ENCODE peak calls at places on chromosomes 12 and 14, in five cellular contexts. One of them, this sample, is unnamed.
A peak's percentile ranks its signal among the peaks of the same experiment; 100 is the strongest.

GRCh38 chr14:21347201-21347600 is 36.6 kb downstream of the SUPT16H start:
- DNase-seq in K562: no peak
- DNase-seq in HepG2: no peak
- DNase-seq in A549: no peak
- DNase-seq in GM12878: no peak
- DNase-seq in this sample: no peak

GRCh38 chr14:22980672-22981089 is 1.7 kb downstream of the AJUBA start:
- DNase-seq in A549: peak; percentile 58
- DNase-seq in K562: no peak
- DNase-seq in GM12878: no peak
- DNase-seq in HepG2: peak; percentile 76
- DNase-seq in this sample: peak; percentile 32

GRCh38 chr12:7142057-7142644 is 12.0 kb downstream of the CLSTN3 start:
- DNase-seq in HepG2: peak; percentile 41
- DNase-seq in K562: peak; percentile 60
- DNase-seq in A549: peak; percentile 59
- DNase-seq in GM12878: no peak
- DNase-seq in this sample: peak; percentile 39

GRCh38 chr14:104460920-104461651 is 118.5 kb upstream of the C14orf180 start:
- DNase-seq in A549: no peak
- DNase-seq in HepG2: no peak
- DNase-seq in GM12878: no peak
- DNase-seq in K562: no peak
- DNase-seq in this sample: no peak

GRCh38 chr14:49982082-49982481 is 89.2 kb downstream of the ARF6 start:
- DNase-seq in HepG2: no peak
- DNase-seq in K562: no peak
- DNase-seq in A549: no peak
- DNase-seq in GM12878: no peak
- DNase-seq in this sample: peak; percentile 34

GRCh38 chr12:62655524-62656160 is 189.0 kb downstream of the MON2 start:
- DNase-seq in GM12878: no peak
- DNase-seq in HepG2: no peak
- DNase-seq in A549: no peak
- DNase-seq in K562: no peak
- DNase-seq in this sample: no peak

GRCh38 chr12:38906482-38907170 is 1.2 kb upstream of the CPNE8 start:
- DNase-seq in HepG2: peak; percentile 45
- DNase-seq in GM12878: peak; percentile 56
- DNase-seq in K562: peak; percentile 71
- DNase-seq in A549: peak; percentile 88
- DNase-seq in this sample: no peak

GRCh38 chr14:33711761-33712160 is 239.1 kb downstream of the EGLN3 start:
- DNase-seq in A549: no peak
- DNase-seq in GM12878: no peak
- DNase-seq in K562: no peak
- DNase-seq in HepG2: no peak
- DNase-seq in this sample: no peak

GRCh38 chr14:52840916-52841315 is 49.5 kb upstream of the GNPNAT1 start:
- DNase-seq in HepG2: no peak
- DNase-seq in GM12878: no peak
- DNase-seq in A549: peak; percentile 63
- DNase-seq in K562: no peak
- DNase-seq in this sample: peak; percentile 71

GRCh38 chr14:75450381-75451276 is 22.8 kb downstream of the JDP2 start:
- DNase-seq in K562: no peak
- DNase-seq in A549: no peak
- DNase-seq in GM12878: no peak
- DNase-seq in HepG2: peak; percentile 61
- DNase-seq in this sample: peak; percentile 40

GRCh38 chr12:34406228-34406995 is 384.1 kb downstream of the ALG10 start:
- DNase-seq in A549: no peak
- DNase-seq in K562: no peak
- DNase-seq in HepG2: no peak
- DNase-seq in GM12878: no peak
- DNase-seq in this sample: no peak

GRCh38 chr12:52149651-52150241 is 42.1 kb downstream of the KRT80 start:
- DNase-seq in K562: no peak
- DNase-seq in HepG2: no peak
- DNase-seq in GM12878: no peak
- DNase-seq in A549: peak; percentile 68
- DNase-seq in this sample: no peak

GRCh38 chr12:4303750-4304149 is 17.3 kb upstream of the TIGAR start:
- DNase-seq in GM12878: no peak
- DNase-seq in A549: no peak
- DNase-seq in HepG2: no peak
- DNase-seq in K562: no peak
- DNase-seq in this sample: no peak

GRCh38 chr14:101068293-101068957 is 164.9 kb upstream of the RTL1 start:
- DNase-seq in HepG2: no peak
- DNase-seq in K562: no peak
- DNase-seq in A549: no peak
- DNase-seq in GM12878: no peak
- DNase-seq in this sample: no peak

GRCh38 chr14:52876311-52876710 is 74.5 kb downstream of the FERMT2 start:
- DNase-seq in K562: no peak
- DNase-seq in A549: no peak
- DNase-seq in GM12878: no peak
- DNase-seq in HepG2: no peak
- DNase-seq in this sample: peak; percentile 77

GRCh38 chr12:109594566-109595317 is 21.1 kb downstream of the MVK start:
- DNase-seq in K562: no peak
- DNase-seq in A549: no peak
- DNase-seq in HepG2: no peak
- DNase-seq in GM12878: no peak
- DNase-seq in this sample: no peak

GRCh38 chr12:75209782-75210138 is at the start of gene KCNC2:
- DNase-seq in A549: no peak
- DNase-seq in GM12878: no peak
- DNase-seq in K562: no peak
- DNase-seq in HepG2: no peak
- DNase-seq in this sample: no peak

GRCh38 chr12:46494424-46494823 is 121.9 kb upstream of the SLC38A2 start:
- DNase-seq in HepG2: peak; percentile 88
- DNase-seq in A549: peak; percentile 85
- DNase-seq in GM12878: no peak
- DNase-seq in K562: no peak
- DNase-seq in this sample: peak; percentile 85

GRCh38 chr12:65306229-65306602 is 27.7 kb downstream of the MSRB3 start:
- DNase-seq in GM12878: no peak
- DNase-seq in HepG2: no peak
- DNase-seq in K562: no peak
- DNase-seq in A549: no peak
- DNase-seq in this sample: peak; percentile 48

GRCh38 chr12:121657305-121658008 is 12.0 kb downstream of the MORN3 start:
- DNase-seq in HepG2: no peak
- DNase-seq in GM12878: no peak
- DNase-seq in A549: no peak
- DNase-seq in K562: no peak
- DNase-seq in this sample: no peak

GRCh38 chr14:101128478-101129450 is 225.2 kb upstream of the RTL1 start:
- DNase-seq in GM12878: no peak
- DNase-seq in K562: no peak
- DNase-seq in HepG2: no peak
- DNase-seq in A549: no peak
- DNase-seq in this sample: no peak

GRCh38 chr12:27652174-27652763 is 44.0 kb upstream of the REP15 start:
- DNase-seq in HepG2: peak; percentile 71
- DNase-seq in GM12878: peak; percentile 8
- DNase-seq in A549: peak; percentile 82
- DNase-seq in K562: peak; percentile 60
- DNase-seq in this sample: peak; percentile 84

GRCh38 chr12:98399532-98399931 is 115.9 kb upstream of the TMPO start:
- DNase-seq in K562: peak; percentile 77
- DNase-seq in HepG2: peak; percentile 43
- DNase-seq in GM12878: no peak
- DNase-seq in A549: peak; percentile 85
- DNase-seq in this sample: peak; percentile 78

GRCh38 chr14:104262515-104263514 is 124.4 kb downstream of the KIF26A start:
- DNase-seq in HepG2: no peak
- DNase-seq in GM12878: no peak
- DNase-seq in K562: no peak
- DNase-seq in A549: no peak
- DNase-seq in this sample: no peak

GRCh38 chr12:26630546-26631027 is 202.4 kb downstream of the ITPR2 start:
- DNase-seq in GM12878: no peak
- DNase-seq in K562: no peak
- DNase-seq in HepG2: peak; percentile 72
- DNase-seq in A549: peak; percentile 18
- DNase-seq in this sample: peak; percentile 90

GRCh38 chr12:15495742-15496141 is 173.4 kb downstream of the PTPRO start:
- DNase-seq in GM12878: no peak
- DNase-seq in HepG2: no peak
- DNase-seq in A549: no peak
- DNase-seq in K562: no peak
- DNase-seq in this sample: no peak

GRCh38 chr12:108135627-108136026 is 6.5 kb downstream of the WSCD2 start:
- DNase-seq in K562: no peak
- DNase-seq in HepG2: no peak
- DNase-seq in A549: no peak
- DNase-seq in GM12878: no peak
- DNase-seq in this sample: no peak

GRCh38 chr12:97404549-97404948 is 58.1 kb upstream of the RMST start:
- DNase-seq in A549: peak; percentile 63
- DNase-seq in K562: peak; percentile 7
- DNase-seq in GM12878: peak; percentile 23
- DNase-seq in HepG2: peak; percentile 51
- DNase-seq in this sample: peak; percentile 6

DNA sequence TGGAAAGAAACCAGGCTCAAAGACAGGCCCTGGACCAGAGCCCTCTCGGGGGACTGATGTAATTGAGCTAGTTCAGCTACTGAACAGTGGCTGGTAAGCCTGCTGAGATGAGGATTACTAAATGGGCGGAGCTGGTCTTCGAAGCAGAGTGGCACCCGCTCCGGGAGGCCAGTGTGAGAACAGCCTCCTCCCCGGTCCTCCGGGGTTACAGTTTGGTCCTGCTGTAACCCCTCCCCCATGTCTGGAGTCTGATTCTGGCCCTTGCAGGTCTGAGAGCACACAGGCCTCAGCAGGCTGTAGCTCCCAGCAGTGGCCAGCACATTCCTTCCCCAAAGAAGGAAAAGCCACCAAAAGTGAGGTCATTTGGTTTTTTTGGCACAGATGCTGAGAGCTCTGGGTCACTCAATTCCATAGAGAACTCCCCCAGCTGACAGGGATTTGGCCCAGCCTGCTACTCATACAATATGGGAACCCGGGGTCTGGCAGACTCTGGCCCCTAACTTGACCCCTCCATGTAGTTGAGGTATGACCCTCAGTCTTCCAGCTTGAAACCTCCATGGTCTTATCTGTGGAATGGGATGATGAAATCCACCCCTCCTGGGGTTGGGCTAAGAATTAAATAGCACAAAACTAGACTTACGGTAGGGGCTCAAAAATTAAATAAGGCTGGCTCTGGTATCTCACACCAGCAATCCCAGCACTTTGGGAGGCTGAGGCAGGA is 39.0 kb downstream of the ACTN1 start:
- DNase-seq in HepG2: peak; percentile 78
- DNase-seq in K562: no peak
- DNase-seq in A549: peak; percentile 98
- DNase-seq in GM12878: no peak
- DNase-seq in this sample: peak; percentile 97
- TF ChIP-seq POLR2A in HepG2: no peak
- TF ChIP-seq POLR2A in K562: no peak
- TF ChIP-seq POLR2A in A549: no peak
- TF ChIP-seq POLR2A in GM12878: no peak
- TF ChIP-seq POLR2A in this sample: no peak

GRCh38 chr12:13367973-13368372 is 171.4 kb downstream of the EMP1 start:
- DNase-seq in GM12878: no peak
- DNase-seq in K562: no peak
- DNase-seq in A549: no peak
- DNase-seq in HepG2: no peak
- DNase-seq in this sample: no peak
- TF ChIP-seq BHLHE40 in GM12878: no peak
- TF ChIP-seq BHLHE40 in K562: no peak
- TF ChIP-seq BHLHE40 in A549: no peak
- TF ChIP-seq BHLHE40 in HepG2: no peak
- TF ChIP-seq BHLHE40 in this sample: no peak

DNA sequence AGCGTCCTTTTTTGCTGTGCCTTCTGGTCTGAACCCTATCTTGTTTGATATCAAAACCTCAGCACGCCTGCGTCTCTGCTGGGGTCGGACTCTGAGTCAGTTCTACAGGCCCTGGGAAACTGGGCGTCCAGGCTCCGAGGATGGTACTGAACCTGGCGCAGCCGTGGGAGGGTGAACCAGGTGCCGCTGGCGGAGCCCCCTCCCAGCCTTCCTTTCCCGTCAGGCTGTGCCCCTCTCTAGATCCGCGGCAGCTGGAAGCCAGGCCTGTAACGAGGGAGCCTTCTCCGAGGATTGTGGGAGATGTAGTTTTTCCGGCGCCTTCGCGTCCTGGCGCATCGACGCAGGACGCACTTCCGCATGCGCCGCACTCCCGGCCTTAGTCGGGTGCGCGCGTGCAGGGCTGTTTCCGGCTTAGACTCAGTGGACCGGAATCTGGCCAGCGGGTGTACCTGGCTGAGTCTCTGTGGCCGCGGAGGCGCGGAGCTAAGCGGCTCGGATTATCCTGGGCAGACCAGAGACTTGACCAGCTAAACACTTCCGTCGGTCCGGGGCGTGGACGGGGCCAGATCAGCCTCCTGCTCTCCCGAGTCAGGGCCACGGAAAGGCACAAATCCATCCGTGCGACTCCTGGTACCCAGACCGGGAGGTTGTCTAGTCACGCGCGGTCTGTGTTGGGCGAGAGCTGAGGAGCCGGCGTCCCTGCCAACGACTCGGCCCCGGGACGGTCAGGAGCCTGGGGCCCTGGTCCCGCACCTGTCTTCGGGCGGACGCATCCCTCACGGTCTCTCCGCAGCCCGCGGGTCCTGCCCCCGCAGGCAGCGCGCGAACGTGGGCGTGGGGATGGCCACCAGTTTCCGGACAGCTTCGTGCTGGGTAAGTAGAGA is at the start of gene ZNF26:
- DNase-seq in GM12878: peak; percentile 72
- DNase-seq in K562: peak; percentile 91
- DNase-seq in A549: peak; percentile 96
- DNase-seq in HepG2: peak; percentile 90
- DNase-seq in this sample: peak; percentile 91
- TF ChIP-seq POLR2A in GM12878: peak; percentile 95
- TF ChIP-seq POLR2A in K562: peak; percentile 84
- TF ChIP-seq POLR2A in A549: peak; percentile 74
- TF ChIP-seq POLR2A in HepG2: peak; percentile 85
- TF ChIP-seq POLR2A in this sample: peak; percentile 74

GRCh38 chr12:128190614-128191013 is 76.4 kb upstream of the TMEM132C start:
- DNase-seq in A549: no peak
- DNase-seq in K562: no peak
- DNase-seq in HepG2: no peak
- DNase-seq in GM12878: no peak
- DNase-seq in this sample: no peak
- TF ChIP-seq BHLHE40 in A549: no peak
- TF ChIP-seq BHLHE40 in K562: no peak
- TF ChIP-seq BHLHE40 in HepG2: no peak
- TF ChIP-seq BHLHE40 in GM12878: no peak
- TF ChIP-seq BHLHE40 in this sample: no peak

GRCh38 chr14:37594916-37595808 is at the start of the genes FOXA1 and TTC6:
- DNase-seq in HepG2: peak; percentile 96
- DNase-seq in A549: peak; percentile 83
- DNase-seq in K562: peak; percentile 60
- DNase-seq in GM12878: no peak
- DNase-seq in this sample: peak; percentile 24
- TF ChIP-seq POLR2A in HepG2: peak; percentile 95
- TF ChIP-seq POLR2A in A549: peak; percentile 56
- TF ChIP-seq POLR2A in K562: no peak
- TF ChIP-seq POLR2A in GM12878: no peak
- TF ChIP-seq POLR2A in this sample: no peak